ENCODE peak calls at places on chromosomes 4 and X, in eight cellular contexts. M is astrocyte of the spinal cord; C is HFFc6; F is tibial artery; L is activated CD4-positive, alpha-beta T cell treated with anti-CD3 and anti-CD28 coated beads for 48 hours; R is OCI-LY7; W is kidney epithelial cell; T is left ventricle myocardium inferior. Q is an unnamed sample.

GRCh38 chr4:37628977-37629609 is 57.1 kb downstream of the RELL1 start:
- DNase-seq in M (peak), C (peak), F (peak), L (no peak), R (no peak), W (peak), T (no peak), Q (no peak)

GRCh38 chr4:3374011-3374645 is 67.6 kb upstream of the HGFAC start:
- DNase-seq in M (no peak), C (no peak), F (no peak), L (no peak), R (no peak), W (no peak), T (no peak), Q (no peak)

GRCh38 chrX:23333842-23334535 is 660 bp upstream of the PTCHD1 start:
- DNase-seq in M (no peak), C (no peak), F (no peak), L (no peak), R (no peak), W (no peak), T (no peak), Q (no peak)

GRCh38 chrX:119512145-119512800 is 44.0 kb downstream of the SLC25A5 start:
- DNase-seq in M (peak), C (peak), F (peak), L (peak), R (peak), W (peak), T (peak), Q (no peak)

GRCh38 chr4:130851932-130852331 is 1756.0 kb downstream of the C4orf33 start:
- DNase-seq in M (no peak), C (no peak), F (no peak), L (no peak), R (no peak), W (no peak), T (no peak), Q (no peak)

GRCh38 chr4:126071346-126072333 is 756.9 kb downstream of the FAT4 start:
- DNase-seq in M (peak), C (peak), F (no peak), L (no peak), R (no peak), W (peak), T (no peak), Q (no peak)

GRCh38 chr4:89753601-89754066 is 83.3 kb downstream of the SNCA start:
- DNase-seq in M (peak), C (peak), F (no peak), L (no peak), R (no peak), W (peak), T (no peak), Q (peak)

GRCh38 chr4:55959655-55960054 is 10.9 kb downstream of the CEP135 start:
- DNase-seq in M (no peak), C (no peak), F (no peak), L (no peak), R (no peak), W (no peak), T (no peak), Q (no peak)

GRCh38 chr4:140252742-140253555 is 99.0 kb upstream of the MAML3 start:
- DNase-seq in M (peak), C (no peak), F (peak), L (peak), R (peak), W (no peak), T (peak), Q (no peak)

GRCh38 chr4:41361831-41362646 is 105.3 kb downstream of the UCHL1 start:
- DNase-seq in M (no peak), C (no peak), F (no peak), L (no peak), R (no peak), W (no peak), T (no peak), Q (no peak)

GRCh38 chr4:186168750-186169149 is 22.6 kb upstream of the CYP4V2 start:
- DNase-seq in M (no peak), C (no peak), F (no peak), L (no peak), R (no peak), W (no peak), T (no peak), Q (no peak)

GRCh38 chr4:174318829-174319764 is 35.4 kb downstream of the CEP44 start:
- DNase-seq in M (peak), C (peak), F (no peak), L (no peak), R (peak), W (no peak), T (no peak), Q (no peak)

GRCh38 chr4:176185068-176185467 is 10.3 kb downstream of the SPATA4 start:
- DNase-seq in M (peak), C (peak), F (no peak), L (no peak), R (no peak), W (no peak), T (no peak), Q (peak)

GRCh38 chr4:38132843-38133662 is 172.9 kb downstream of the PTTG2 start:
- DNase-seq in M (no peak), C (no peak), F (no peak), L (no peak), R (no peak), W (no peak), T (no peak), Q (no peak)

GRCh38 chr4:120709986-120710385 is 212.5 kb downstream of the PRDM5 start:
- DNase-seq in M (peak), C (peak), F (no peak), L (no peak), R (no peak), W (no peak), T (no peak), Q (peak)

GRCh38 chr4:140818433-140818832 is 62.2 kb upstream of the TBC1D9 start:
- DNase-seq in M (no peak), C (no peak), F (no peak), L (no peak), R (no peak), W (no peak), T (no peak), Q (no peak)

GRCh38 chrX:24079405-24079804 is 24.6 kb downstream of the EIF2S3 start:
- DNase-seq in M (no peak), C (no peak), F (no peak), L (no peak), R (no peak), W (no peak), T (no peak), Q (no peak)

GRCh38 chr4:11719879-11720278 is 291.2 kb upstream of the HS3ST1 start:
- DNase-seq in M (no peak), C (no peak), F (no peak), L (no peak), R (no peak), W (no peak), T (no peak), Q (no peak)

GRCh38 chr4:186557486-186557885 is 2.1 kb upstream of the MTNR1A start:
- DNase-seq in M (peak), C (peak), F (no peak), L (no peak), R (no peak), W (no peak), T (no peak), Q (no peak)

GRCh38 chr4:184287697-184288255 is 70.1 kb upstream of the ENPP6 start:
- DNase-seq in M (peak), C (peak), F (no peak), L (no peak), R (peak), W (no peak), T (no peak), Q (peak)

GRCh38 chr4:55611358-55612059 is 19.5 kb upstream of the PDCL2 start:
- DNase-seq in M (no peak), C (no peak), F (no peak), L (no peak), R (no peak), W (no peak), T (no peak), Q (no peak)

GRCh38 chr4:151174784-151175183 is 75.4 kb downstream of the RPS3A start:
- DNase-seq in M (no peak), C (no peak), F (no peak), L (no peak), R (no peak), W (no peak), T (no peak), Q (no peak)

GRCh38 chr4:53734584-53735363 is 143.5 kb upstream of the LNX1 start:
- DNase-seq in M (peak), C (peak), F (no peak), L (no peak), R (no peak), W (no peak), T (no peak), Q (no peak)

GRCh38 chr4:38279650-38280322 is 319.6 kb downstream of the PTTG2 start:
- DNase-seq in M (no peak), C (no peak), F (no peak), L (no peak), R (no peak), W (no peak), T (no peak), Q (no peak)

GRCh38 chr4:78332974-78333373 is 218.6 kb upstream of the ANXA3 start:
- DNase-seq in M (no peak), C (no peak), F (no peak), L (no peak), R (no peak), W (no peak), T (no peak), Q (no peak)

GRCh38 chr4:52057196-52057595 is 6.1 kb downstream of the SPATA18 start:
- DNase-seq in M (no peak), C (no peak), F (no peak), L (no peak), R (no peak), W (no peak), T (no peak), Q (no peak)

GRCh38 chr4:129994715-129995114 is 898.8 kb downstream of the C4orf33 start:
- DNase-seq in M (no peak), C (no peak), F (no peak), L (no peak), R (no peak), W (no peak), T (no peak), Q (no peak)

GRCh38 chr4:35461931-35462659 is 782.2 kb downstream of the ARAP2 start:
- DNase-seq in M (no peak), C (no peak), F (no peak), L (no peak), R (no peak), W (no peak), T (no peak), Q (no peak)

GRCh38 chr4:1943928-1944327 is 64.8 kb downstream of the NELFA start:
- DNase-seq in M (no peak), C (no peak), F (no peak), L (no peak), R (no peak), W (no peak), T (no peak), Q (no peak)

GRCh38 chrX:23907106-23907495 is 637 bp downstream of the APOO start:
- DNase-seq in M (no peak), C (no peak), F (no peak), L (no peak), R (peak), W (no peak), T (no peak), Q (no peak)